ENCODE peak calls at places on chromosomes 7 and 10, in nine cellular contexts. K is EL; N is memory B cell; T is NCI-H2107; D is ACHN; U is foreskin keratinocyte; M is SHP77; P is right cardiac atrium; G is activated CD4-positive, alpha-beta T cell treated with anti-CD3 and anti-CD28 coated beads, Interleukin-2, amount 10 ng/mL, durations not matched to agents 7 days and 5 days. R is an unnamed sample.

GRCh38 chr10:58180633-58181032 is 87.1 kb downstream of the IPMK start:
- DNase-seq in G (no peak), U (peak; percentile 72), P (no peak), K (peak; percentile 15), M (no peak), N (no peak), D (no peak), T (no peak), R (no peak)

GRCh38 chr10:75191821-75192568 is 18.6 kb upstream of the VDAC2 start:
- DNase-seq in K (peak; percentile 92), M (no peak), G (no peak), N (no peak), P (peak; percentile 82), U (peak; percentile 59), D (peak; percentile 73), T (no peak), R (peak; percentile 18)

GRCh38 chr10:28783089-28783488 is 105.8 kb downstream of the BAMBI start:
- DNase-seq in P (no peak), G (no peak), K (no peak), T (no peak), D (no peak), M (no peak), N (no peak), U (no peak), R (no peak)

GRCh38 chr7:126411821-126412383 is 840.8 kb downstream of the GRM8 start:
- DNase-seq in P (no peak), G (no peak), T (no peak), N (no peak), K (no peak), M (no peak), D (peak; percentile 8), U (no peak), R (no peak)

GRCh38 chr7:155188357-155188756 is 109.3 kb upstream of the INSIG1 start:
- DNase-seq in T (no peak), N (no peak), U (no peak), P (no peak), G (no peak), K (no peak), M (no peak), D (no peak), R (no peak)

GRCh38 chr10:88186335-88186734 is 322.9 kb downstream of the PTEN start:
- DNase-seq in G (no peak), N (no peak), P (no peak), M (no peak), K (peak; percentile 90), D (no peak), U (no peak), T (no peak), R (no peak)

GRCh38 chr10:30893208-30893607 is 138.5 kb downstream of the ZNF438 start:
- DNase-seq in N (no peak), U (no peak), G (no peak), P (no peak), K (peak; percentile 8), T (no peak), D (no peak), M (no peak), R (no peak)

GRCh38 chr7:81882086-81882485 is 112.2 kb upstream of the HGF start:
- DNase-seq in K (peak; percentile 1), G (no peak), D (no peak), N (no peak), T (no peak), M (no peak), U (no peak), P (no peak), R (no peak)

GRCh38 chr10:4546500-4546899 is 279.5 kb upstream of the AKR1E2 start:
- DNase-seq in M (no peak), P (no peak), G (no peak), U (no peak), D (no peak), T (no peak), K (peak; percentile 57), N (no peak), R (no peak)

GRCh38 chr7:43108255-43109011 is 4.0 kb upstream of the HECW1 start:
- DNase-seq in D (peak; percentile 73), U (peak; percentile 10), T (no peak), G (peak; percentile 56), M (peak; percentile 68), N (peak; percentile 8), K (peak; percentile 57), P (peak; percentile 79), R (peak; percentile 87)

GRCh38 chr10:44397476-44398225 is 12.8 kb upstream of the CXCL12 start:
- DNase-seq in G (peak; percentile 3), U (no peak), D (no peak), P (peak; percentile 18), K (peak; percentile 28), T (no peak), N (no peak), M (no peak), R (peak; percentile 75)

R was measured in ELF-1.